ENCODE peak calls at places on chromosomes 7 and 10, in nine cellular contexts. G is hepatic stellate cell; M is activated T-cell treated with anti-CD3 and anti-CD28 coated beads for 1 hour; W is Calu3; L is kidney; R is non-pigmented ciliary epithelial cell; H is naive thymus-derived CD8-positive, alpha-beta T cell; Q is fibroblast of gingiva; K is NCI-H1694 treated with DMSO at 0.1 percent for 48 hours. X is an unnamed sample.

GRCh38 chr10:13885238-13885990 is 298.6 kb downstream of the PRPF18 start:
- DNase-seq in G (no peak), M (no peak), W (no peak), L (no peak), R (no peak), H (no peak), Q (no peak), K (no peak), X (no peak)

GRCh38 chr10:69801094-69801433 is 642 bp upstream of the COL13A1 start:
- DNase-seq in G (peak), M (no peak), W (peak), L (no peak), R (no peak), H (no peak), Q (no peak), K (peak), X (no peak)

GRCh38 chr10:44206127-44206818 is 178.6 kb downstream of the CXCL12 start:
- DNase-seq in G (no peak), M (no peak), W (no peak), L (no peak), R (no peak), H (no peak), Q (no peak), K (no peak), X (no peak)

GRCh38 chr10:98170249-98171117 is 36.0 kb downstream of the R3HCC1L start:
- DNase-seq in G (peak), M (no peak), W (peak), L (peak), R (peak), H (peak), Q (peak), K (peak), X (peak)

GRCh38 chr7:3436746-3437145 is 135.7 kb downstream of the SDK1 start:
- DNase-seq in G (peak), M (no peak), W (peak), L (no peak), R (peak), H (no peak), Q (peak), K (no peak), X (peak)

GRCh38 chr10:109968954-109969644 is 38.7 kb upstream of the ADD3 start:
- DNase-seq in G (no peak), M (no peak), W (no peak), L (no peak), R (no peak), H (no peak), Q (no peak), K (no peak), X (no peak)

GRCh38 chr10:119030421-119031250 is 1.1 kb downstream of the NANOS1 start:
- DNase-seq in G (no peak), M (peak), W (peak), L (peak), R (no peak), H (peak), Q (peak), K (peak), X (no peak)

GRCh38 chr10:114911801-114912479 is 26.1 kb upstream of the TRUB1 start:
- DNase-seq in G (no peak), M (no peak), W (no peak), L (no peak), R (no peak), H (no peak), Q (no peak), K (no peak), X (no peak)

GRCh38 chr7:26091933-26092332 is 60.1 kb upstream of the NFE2L3 start:
- DNase-seq in G (peak), M (no peak), W (peak), L (no peak), R (no peak), H (no peak), Q (no peak), K (no peak), X (no peak)

GRCh38 chr7:75984130-75985008 is 10.0 kb downstream of the TMEM120A start:
- DNase-seq in G (no peak), M (no peak), W (no peak), L (peak), R (no peak), H (no peak), Q (peak), K (no peak), X (no peak)

GRCh38 chr10:59181668-59182067 is 5.2 kb downstream of the PHYHIPL start:
- DNase-seq in G (peak), M (no peak), W (peak), L (no peak), R (peak), H (no peak), Q (peak), K (peak), X (peak)

GRCh38 chr7:27176343-27176731 is 2.2 kb upstream of the HOXA10 start:
- DNase-seq in G (no peak), M (no peak), W (no peak), L (peak), R (no peak), H (no peak), Q (no peak), K (no peak), X (no peak)

GRCh38 chr10:43284341-43284910 is 17.6 kb upstream of the RASGEF1A start:
- DNase-seq in G (no peak), M (no peak), W (peak), L (no peak), R (no peak), H (no peak), Q (no peak), K (no peak), X (no peak)

GRCh38 chr10:131663411-131663810 is 237.4 kb upstream of the PPP2R2D start:
- DNase-seq in G (no peak), M (no peak), W (no peak), L (peak), R (no peak), H (no peak), Q (no peak), K (no peak), X (no peak)

GRCh38 chr7:40937879-40938278 is 765.0 kb downstream of the INHBA start:
- DNase-seq in G (no peak), M (no peak), W (no peak), L (no peak), R (no peak), H (no peak), Q (no peak), K (no peak), X (no peak)

GRCh38 chr10:11010582-11010981 is 7.1 kb upstream of the CELF2 start:
- DNase-seq in G (no peak), M (no peak), W (no peak), L (no peak), R (no peak), H (no peak), Q (no peak), K (no peak), X (no peak)

GRCh38 chr7:6636741-6637543 is at the start of gene ZNF316:
- DNase-seq in G (peak), M (peak), W (peak), L (peak), R (no peak), H (peak), Q (peak), K (no peak), X (no peak)

GRCh38 chr10:31101123-31101522 is 69.5 kb upstream of the ZNF438 start:
- DNase-seq in G (peak), M (peak), W (peak), L (peak), R (peak), H (no peak), Q (peak), K (no peak), X (peak)

GRCh38 chr7:104857458-104858425 is 156.3 kb upstream of the KMT2E start:
- DNase-seq in G (no peak), M (no peak), W (no peak), L (no peak), R (no peak), H (no peak), Q (no peak), K (no peak), X (no peak)

GRCh38 chr7:3033136-3033535 is 10.5 kb downstream of the CARD11 start:
- DNase-seq in G (no peak), M (no peak), W (no peak), L (no peak), R (no peak), H (no peak), Q (no peak), K (no peak), X (no peak)

GRCh38 chr10:132452651-132453469 is 55.9 kb downstream of the PWWP2B start:
- DNase-seq in G (peak), M (peak), W (peak), L (peak), R (no peak), H (peak), Q (peak), K (peak), X (no peak)

X was measured in HS-5.